ENCODE peak calls at places on chromosome 18, in ten cellular contexts. G is activated CD4-positive, alpha-beta T cell treated with anti-CD3 and anti-CD28 coated beads, Interleukin-2, amount 10 ng/mL, durations not matched to agents 7 days and 5 days; J is stimulated activated CD4-positive, alpha-beta T cell treated with anti-CD3 and anti-CD28 coated beads, Interleukin-1b, Interleukin-23, amount 100 ng/mL, for 48 hours; Q is SIG-M5; M is HFFc6; T is central memory CD4-positive, alpha-beta T cell; N is keratinocyte; S is activated T-cell treated with anti-CD3 and anti-CD28 coated beads for 1 hour; O is adrenal gland; I is NCI-H460. L is an unnamed sample.

GRCh38 chr18:7071600-7071999 is 46.0 kb downstream of the LAMA1 start:
- DNase-seq in T (no peak), I (no peak), Q (no peak), G (no peak), O (no peak), J (no peak), N (no peak), M (no peak), S (no peak), L (no peak)

GRCh38 chr18:10787293-10787901 is 261.6 kb downstream of the NAPG start:
- DNase-seq in I (peak), J (peak), G (peak), O (peak), N (peak), T (peak), S (peak), Q (peak), M (peak), L (peak)

GRCh38 chr18:72114801-72115594 is 429.1 kb downstream of the CBLN2 start:
- DNase-seq in T (no peak), G (no peak), Q (no peak), I (no peak), J (no peak), S (no peak), N (no peak), M (no peak), O (no peak), L (no peak)

GRCh38 chr18:70523035-70523797 is 234.4 kb downstream of the SOCS6 start:
- DNase-seq in I (no peak), M (no peak), Q (no peak), T (no peak), J (no peak), O (no peak), N (no peak), S (no peak), G (no peak), L (no peak)

GRCh38 chr18:14969507-14969906 is 221.5 kb downstream of the ANKRD30B start:
- DNase-seq in G (no peak), S (no peak), I (no peak), Q (no peak), O (no peak), J (no peak), M (no peak), T (no peak), N (no peak), L (no peak)

GRCh38 chr18:29377346-29377745 is 1200.4 kb upstream of the CDH2 start:
- DNase-seq in N (no peak), G (no peak), I (no peak), T (no peak), J (no peak), M (no peak), S (no peak), O (no peak), Q (no peak), L (no peak)

GRCh38 chr18:76903386-76903785 is 81.0 kb downstream of the ZNF236 start:
- DNase-seq in S (no peak), Q (no peak), J (no peak), G (no peak), N (no peak), T (no peak), M (no peak), I (no peak), O (no peak), L (peak)

GRCh38 chr18:31825772-31826171 is 65.1 kb upstream of the SLC25A52 start:
- DNase-seq in J (no peak), N (no peak), S (no peak), G (no peak), M (no peak), I (no peak), T (no peak), Q (no peak), O (no peak), L (no peak)

GRCh38 chr18:44682871-44683221 is 2.2 kb downstream of the SETBP1 start:
- DNase-seq in J (no peak), O (no peak), M (no peak), G (no peak), S (no peak), I (no peak), N (no peak), T (no peak), Q (no peak), L (no peak)

GRCh38 chr18:67517224-67517765 is 775 bp upstream of the DSEL start:
- DNase-seq in I (no peak), T (no peak), N (no peak), J (no peak), Q (no peak), G (no peak), O (peak), S (no peak), M (no peak), L (no peak)

GRCh38 chr18:13298262-13298661 is 79.7 kb downstream of the LDLRAD4 start:
- DNase-seq in J (no peak), O (no peak), T (no peak), Q (no peak), I (no peak), S (no peak), G (no peak), N (no peak), M (no peak), L (no peak)

GRCh38 chr18:39274535-39274934 is 1708.9 kb upstream of the CELF4 start:
- DNase-seq in S (no peak), I (no peak), N (no peak), M (no peak), Q (no peak), G (no peak), O (no peak), T (no peak), J (no peak), L (peak)

GRCh38 chr18:42168487-42168886 is 213.5 kb downstream of the PIK3C3 start:
- DNase-seq in S (no peak), J (no peak), M (no peak), G (no peak), N (no peak), O (no peak), T (no peak), Q (no peak), I (no peak), L (no peak)

GRCh38 chr18:57791911-57792310 is 11.2 kb downstream of the ATP8B1 start:
- DNase-seq in G (no peak), S (no peak), T (no peak), M (no peak), O (no peak), J (no peak), Q (no peak), N (no peak), I (no peak), L (no peak)

GRCh38 chr18:21335927-21336488 is 94.0 kb downstream of the GREB1L start:
- DNase-seq in Q (no peak), S (no peak), M (no peak), J (no peak), O (no peak), G (no peak), T (no peak), N (no peak), I (no peak), L (no peak)

GRCh38 chr18:8283901-8284585 is 325.2 kb upstream of the RAB12 start:
- DNase-seq in Q (no peak), T (no peak), M (peak), G (no peak), S (no peak), N (no peak), I (no peak), J (no peak), O (no peak), L (no peak)

GRCh38 chr18:57930476-57930875 is 113.5 kb upstream of the NEDD4L start:
- DNase-seq in O (no peak), I (no peak), S (no peak), M (no peak), J (no peak), Q (no peak), N (no peak), T (no peak), G (no peak), L (no peak)

GRCh38 chr18:50545936-50546335 is 14.0 kb upstream of the MAPK4 start:
- DNase-seq in T (no peak), Q (no peak), G (no peak), S (no peak), J (no peak), I (no peak), O (no peak), M (no peak), N (no peak), L (no peak)

GRCh38 chr18:48859311-48860275 is 91.2 kb downstream of the SMAD7 start:
- DNase-seq in O (peak), I (no peak), N (no peak), Q (no peak), T (no peak), M (no peak), J (no peak), S (no peak), G (no peak), L (no peak)

GRCh38 chr18:12093520-12094257 is at the start of gene ANKRD62:
- DNase-seq in T (no peak), N (no peak), S (no peak), M (no peak), O (no peak), I (no peak), G (no peak), J (no peak), Q (no peak), L (no peak)

GRCh38 chr18:48992791-48993555 is 42.2 kb upstream of the SMAD7 start:
- DNase-seq in N (no peak), Q (peak), M (no peak), I (no peak), T (no peak), S (no peak), G (no peak), J (no peak), O (peak), L (no peak)

GRCh38 chr18:63888473-63889190 is 1.1 kb downstream of the SERPINB2 start:
- DNase-seq in Q (no peak), O (no peak), J (no peak), N (no peak), S (no peak), G (no peak), T (no peak), M (no peak), I (no peak), L (peak)

GRCh38 chr18:79941473-79942119 is 9.9 kb downstream of the SLC66A2 start:
- DNase-seq in I (no peak), N (no peak), T (no peak), S (no peak), J (no peak), O (no peak), G (no peak), Q (no peak), M (no peak), L (no peak)

GRCh38 chr18:22210331-22210754 is 41.0 kb downstream of the GATA6 start:
- DNase-seq in T (no peak), S (no peak), M (no peak), G (no peak), Q (no peak), J (no peak), N (no peak), I (no peak), O (peak), L (peak)

GRCh38 chr18:48931680-48932461 is 18.9 kb downstream of the SMAD7 start:
- DNase-seq in O (no peak), G (peak), M (no peak), I (no peak), T (peak), J (peak), S (no peak), Q (no peak), N (no peak), L (no peak)

GRCh38 chr18:7000484-7001096 is 117.0 kb downstream of the LAMA1 start:
- DNase-seq in G (no peak), T (no peak), I (no peak), N (no peak), M (no peak), O (no peak), S (no peak), J (no peak), Q (no peak), L (peak)

GRCh38 chr18:2967820-2968219 is 45.1 kb downstream of the LPIN2 start:
- DNase-seq in M (no peak), Q (no peak), O (no peak), J (no peak), I (no peak), T (no peak), N (no peak), G (no peak), S (no peak), L (no peak)

GRCh38 chr18:47932603-47933002 is 2.1 kb upstream of the SMAD2 start:
- DNase-seq in I (no peak), G (no peak), M (no peak), J (no peak), S (no peak), Q (no peak), T (no peak), O (peak), N (no peak), L (peak)

GRCh38 chr18:55982992-55983391 is 395.0 kb upstream of the TCF4 start:
- DNase-seq in J (no peak), Q (no peak), I (no peak), S (no peak), N (no peak), T (no peak), G (no peak), M (peak), O (no peak), L (no peak)

GRCh38 chr18:40407913-40408312 is 1547.1 kb upstream of the PIK3C3 start:
- DNase-seq in T (no peak), S (no peak), M (no peak), I (no peak), O (no peak), J (no peak), G (no peak), N (no peak), Q (no peak), L (peak)

GRCh38 chr18:59479776-59480175 is 120.7 kb upstream of the LMAN1 start:
- DNase-seq in T (no peak), S (no peak), Q (no peak), I (no peak), M (no peak), G (no peak), N (no peak), J (no peak), O (no peak), L (no peak)

GRCh38 chr18:21803495-21803894 is 62.9 kb downstream of the MIB1 start:
- DNase-seq in O (no peak), G (no peak), J (no peak), I (no peak), N (no peak), Q (peak), S (no peak), T (no peak), M (no peak), L (peak)

GRCh38 chr18:50338676-50339075 is 36.2 kb upstream of the SKA1 start:
- DNase-seq in T (no peak), I (no peak), G (no peak), J (no peak), O (no peak), Q (no peak), S (no peak), M (no peak), N (no peak), L (no peak)

GRCh38 chr18:22230403-22231042 is 61.1 kb downstream of the GATA6 start:
- DNase-seq in M (peak), T (no peak), I (no peak), O (no peak), N (no peak), G (no peak), Q (no peak), S (no peak), J (no peak), L (no peak)

L was measured in cardiac muscle cell.